ENCODE peak calls at places on chromosome 6, in six cellular contexts. P is naive thymus-derived CD4-positive, alpha-beta T cell; J is T-helper 2 cell; T is CD4-positive, alpha-beta T cell; B is activated gamma-delta T cell treated with Interleukin-2 at 50 U/mL for 16 hours; I is GM10248. A is an unnamed sample.

GRCh38 chr6:4313044-4313686 is 177.8 kb upstream of the ECI2 start:
- DNase-seq in P (no peak), J (no peak), T (no peak), B (no peak), I (no peak), A (no peak)

GRCh38 chr6:122666418-122666817 is 56.2 kb downstream of the PKIB start:
- DNase-seq in P (no peak), J (no peak), T (no peak), B (no peak), I (no peak), A (no peak)

GRCh38 chr6:14638932-14639875 is 521.6 kb downstream of the CD83 start:
- DNase-seq in P (no peak), J (no peak), T (no peak), B (no peak), I (peak), A (no peak)

GRCh38 chr6:100144991-100145390 is 151.0 kb upstream of the MCHR2 start:
- DNase-seq in P (no peak), J (no peak), T (no peak), B (no peak), I (no peak), A (no peak)

GRCh38 chr6:20427856-20428255 is 26.2 kb downstream of the E2F3 start:
- DNase-seq in P (no peak), J (no peak), T (no peak), B (no peak), I (peak), A (no peak)

GRCh38 chr6:34359438-34360158 is 32.9 kb downstream of the NUDT3 start:
- DNase-seq in P (no peak), J (no peak), T (no peak), B (no peak), I (no peak), A (no peak)

GRCh38 chr6:105503641-105504040 is 100.8 kb upstream of the PREP start:
- DNase-seq in P (no peak), J (no peak), T (no peak), B (no peak), I (no peak), A (no peak)

GRCh38 chr6:36752886-36753506 is 55.4 kb downstream of the RAB44 start:
- DNase-seq in P (no peak), J (no peak), T (no peak), B (no peak), I (no peak), A (no peak)

GRCh38 chr6:103122766-103123601 is 1729.5 kb downstream of the GRIK2 start:
- DNase-seq in P (no peak), J (no peak), T (no peak), B (no peak), I (peak), A (no peak)

GRCh38 chr6:131629656-131630055 is 1.6 kb upstream of the MED23 start:
- DNase-seq in P (no peak), J (no peak), T (no peak), B (no peak), I (no peak), A (no peak)

GRCh38 chr6:110530671-110531070 is 54.3 kb upstream of the SLC22A16 start:
- DNase-seq in P (no peak), J (no peak), T (no peak), B (no peak), I (no peak), A (no peak)

GRCh38 chr6:38212579-38212978 is 393.1 kb downstream of the ZFAND3 start:
- DNase-seq in P (no peak), J (no peak), T (no peak), B (no peak), I (no peak), A (no peak)

GRCh38 chr6:135088232-135088760 is 33.7 kb upstream of the HBS1L start:
- DNase-seq in P (no peak), J (no peak), T (no peak), B (no peak), I (no peak), A (no peak)

GRCh38 chr6:141203902-141204575 is 928.7 kb upstream of the GJE1 start:
- DNase-seq in P (no peak), J (no peak), T (no peak), B (no peak), I (no peak), A (no peak)

GRCh38 chr6:30922447-30922852 is 8.4 kb downstream of the VARS2 start:
- DNase-seq in P (no peak), J (no peak), T (no peak), B (no peak), I (no peak), A (no peak)

GRCh38 chr6:109493865-109494264 is 10.8 kb upstream of the ZBTB24 start:
- DNase-seq in P (no peak), J (no peak), T (no peak), B (no peak), I (no peak), A (no peak)

GRCh38 chr6:167839755-167840154 is 13.0 kb downstream of the AFDN start:
- DNase-seq in P (no peak), J (no peak), T (no peak), B (no peak), I (no peak), A (no peak)

GRCh38 chr6:16146527-16146955 is 17.7 kb downstream of the MYLIP start:
- DNase-seq in P (no peak), J (no peak), T (no peak), B (no peak), I (no peak), A (no peak)

GRCh38 chr6:38997128-38997761 is 51.3 kb upstream of the GLP1R start:
- DNase-seq in P (no peak), J (no peak), T (peak), B (peak), I (peak), A (peak)

GRCh38 chr6:169669889-169670288 is 31.9 kb downstream of the WDR27 start:
- DNase-seq in P (no peak), J (no peak), T (no peak), B (no peak), I (no peak), A (no peak)

GRCh38 chr6:3389390-3390167 is 67.3 kb downstream of the SLC22A23 start:
- DNase-seq in P (no peak), J (no peak), T (no peak), B (no peak), I (no peak), A (no peak)

GRCh38 chr6:68679399-68679798 is 44.3 kb downstream of the ADGRB3 start:
- DNase-seq in P (no peak), J (no peak), T (no peak), B (no peak), I (no peak), A (no peak)

GRCh38 chr6:17311595-17312311 is 30.6 kb downstream of the RBM24 start:
- DNase-seq in P (no peak), J (no peak), T (no peak), B (no peak), I (no peak), A (no peak)

GRCh38 chr6:11615214-11615602 is 77.7 kb downstream of the TMEM170B start:
- DNase-seq in P (no peak), J (no peak), T (no peak), B (no peak), I (no peak), A (no peak)

GRCh38 chr6:147974376-147974775 is 368.3 kb upstream of the SASH1 start:
- DNase-seq in P (no peak), J (no peak), T (no peak), B (no peak), I (no peak), A (no peak)

GRCh38 chr6:3648724-3649123 is 102.8 kb downstream of the PXDC1 start:
- DNase-seq in P (no peak), J (no peak), T (no peak), B (no peak), I (no peak), A (no peak)

GRCh38 chr6:45478235-45478634 is 100.5 kb upstream of the SUPT3H start:
- DNase-seq in P (no peak), J (no peak), T (no peak), B (no peak), I (no peak), A (no peak)

GRCh38 chr6:11190625-11191245 is 41.7 kb downstream of the NEDD9 start:
- DNase-seq in P (no peak), J (no peak), T (no peak), B (no peak), I (no peak), A (no peak)

GRCh38 chr6:53647437-53648094 is 18.0 kb downstream of the KLHL31 start:
- DNase-seq in P (no peak), J (no peak), T (no peak), B (peak), I (peak), A (peak)

GRCh38 chr6:46760925-46761324 is 14.2 kb downstream of the ANKRD66 start:
- DNase-seq in P (no peak), J (no peak), T (no peak), B (no peak), I (no peak), A (no peak)

GRCh38 chr6:46323312-46323965 is 152.7 kb upstream of the ENPP5 start:
- DNase-seq in P (no peak), J (no peak), T (no peak), B (no peak), I (no peak), A (no peak)

GRCh38 chr6:169344651-169345050 is 91.0 kb upstream of the THBS2 start:
- DNase-seq in P (no peak), J (no peak), T (no peak), B (no peak), I (no peak), A (no peak)

A was measured in CD8-positive, alpha-beta T cell.